ENCODE peak calls at places on chromosomes 11 and 22, in ten cellular contexts. N, X, V, T, E, P, J, B, C and W are unnamed samples.

GRCh38 chr11:73312806-73313403 is 4.8 kb downstream of the ARHGEF17 start:
- DNase-seq in N (no peak), X (no peak), V (no peak), T (no peak), E (no peak), P (no peak), J (peak), B (no peak), C (peak), W (no peak)

GRCh38 chr11:103326070-103326794 is 217.0 kb downstream of the DYNC2H1 start:
- DNase-seq in N (no peak), X (no peak), V (no peak), T (peak), E (peak), P (peak), J (peak), B (peak), C (peak), W (peak)

GRCh38 chr22:39570665-39571064 is at the start of gene CACNA1I:
- DNase-seq in N (no peak), X (no peak), V (no peak), T (no peak), E (no peak), P (no peak), J (no peak), B (no peak), C (no peak), W (no peak)

GRCh38 chr11:124586247-124586860 is 16.6 kb downstream of the OR8A1 start:
- DNase-seq in N (peak), X (peak), V (peak), T (peak), E (peak), P (peak), J (peak), B (peak), C (peak), W (no peak)

GRCh38 chr11:81658722-81659121 is 1074.9 kb downstream of the FAM181B start:
- DNase-seq in N (no peak), X (no peak), V (no peak), T (no peak), E (no peak), P (peak), J (no peak), B (no peak), C (peak), W (no peak)

GRCh38 chr11:13902456-13902855 is 60.1 kb upstream of the SPON1 start:
- DNase-seq in N (no peak), X (no peak), V (peak), T (no peak), E (no peak), P (no peak), J (no peak), B (no peak), C (no peak), W (no peak)

GRCh38 chr11:64804346-64805210 is 1.6 kb upstream of the MAP4K2 start:
- DNase-seq in N (no peak), X (no peak), V (no peak), T (no peak), E (no peak), P (no peak), J (no peak), B (no peak), C (no peak), W (no peak)

GRCh38 chr22:23234409-23235161 is 54.3 kb downstream of the BCR start:
- DNase-seq in N (no peak), X (no peak), V (no peak), T (no peak), E (no peak), P (no peak), J (no peak), B (no peak), C (no peak), W (no peak)

GRCh38 chr11:118615282-118615979 is 8.0 kb downstream of the PHLDB1 start:
- DNase-seq in N (no peak), X (no peak), V (no peak), T (no peak), E (no peak), P (no peak), J (peak), B (no peak), C (no peak), W (no peak)

GRCh38 chr11:17828311-17828751 is 93.8 kb downstream of the KCNC1 start:
- DNase-seq in N (no peak), X (no peak), V (peak), T (no peak), E (no peak), P (no peak), J (no peak), B (no peak), C (peak), W (no peak)

GRCh38 chr11:122634507-122634906 is 21.0 kb upstream of the UBASH3B start:
- DNase-seq in N (no peak), X (no peak), V (no peak), T (peak), E (no peak), P (peak), J (no peak), B (no peak), C (peak), W (no peak)

GRCh38 chr22:24548812-24549211 is 6.1 kb downstream of the GUCD1 start:
- DNase-seq in N (no peak), X (no peak), V (no peak), T (no peak), E (no peak), P (no peak), J (no peak), B (no peak), C (no peak), W (no peak)

GRCh38 chr11:132643239-132643638 is 889.1 kb downstream of the OPCML start:
- DNase-seq in N (no peak), X (no peak), V (no peak), T (no peak), E (no peak), P (peak), J (no peak), B (no peak), C (no peak), W (no peak)

GRCh38 chr11:100810666-100811065 is 123.6 kb downstream of the ARHGAP42 start:
- DNase-seq in N (no peak), X (no peak), V (no peak), T (no peak), E (no peak), P (no peak), J (no peak), B (no peak), C (no peak), W (no peak)